ENCODE peak calls at places on chromosomes 13 and 19, in eight cellular contexts. S, B, K, X, N, Z, T and F are unnamed samples.

GRCh38 chr19:8352134-8352827 is 9.2 kb upstream of the KANK3 start:
- DNase-seq in S (no peak), B (no peak), K (no peak), X (no peak), N (no peak), Z (no peak), T (no peak), F (no peak)

GRCh38 chr19:39518975-39519374 is 4.0 kb downstream of the SELENOV start:
- DNase-seq in S (no peak), B (no peak), K (no peak), X (no peak), N (no peak), Z (no peak), T (no peak), F (no peak)

GRCh38 chr13:50529154-50529882 is 314.2 kb downstream of the DLEU7 start:
- DNase-seq in S (peak; percentile 15), B (peak; percentile 88), K (no peak), X (peak; percentile 71), N (no peak), Z (peak; percentile 72), T (peak; percentile 48), F (no peak)

GRCh38 chr19:32040246-32040645 is 305.2 kb upstream of the ZNF507 start:
- DNase-seq in S (no peak), B (no peak), K (no peak), X (no peak), N (no peak), Z (no peak), T (no peak), F (no peak)

GRCh38 chr13:27131202-27131623 is 40.4 kb downstream of the USP12 start:
- DNase-seq in S (peak; percentile 77), B (no peak), K (peak; percentile 47), X (peak; percentile 67), N (no peak), Z (no peak), T (no peak), F (no peak)

GRCh38 chr19:1861599-1862031 is 1.8 kb downstream of the KLF16 start:
- DNase-seq in S (no peak), B (no peak), K (no peak), X (no peak), N (no peak), Z (no peak), T (no peak), F (no peak)

GRCh38 chr13:99033814-99034213 is 56.0 kb upstream of the DOCK9 start:
- DNase-seq in S (no peak), B (no peak), K (no peak), X (peak; percentile 50), N (no peak), Z (no peak), T (no peak), F (peak; percentile 38)

GRCh38 chr19:662207-662961 is 630 bp downstream of the RNF126 start:
- DNase-seq in S (peak; percentile 78), B (no peak), K (peak; percentile 61), X (peak; percentile 34), N (peak; percentile 91), Z (no peak), T (no peak), F (no peak)

GRCh38 chr19:27777726-27778125 is 1435.2 kb downstream of the UQCRFS1 start:
- DNase-seq in S (no peak), B (no peak), K (no peak), X (no peak), N (no peak), Z (no peak), T (no peak), F (no peak)

GRCh38 chr19:38139122-38139521 is 84.9 kb downstream of the DPF1 start:
- DNase-seq in S (no peak), B (no peak), K (no peak), X (no peak), N (no peak), Z (no peak), T (no peak), F (no peak)

GRCh38 chr13:33316890-33317289 is 31.3 kb upstream of the STARD13 start:
- DNase-seq in S (no peak), B (no peak), K (no peak), X (no peak), N (no peak), Z (no peak), T (no peak), F (no peak)

GRCh38 chr13:98447881-98448641 is 128.8 kb downstream of the STK24 start:
- DNase-seq in S (no peak), B (no peak), K (no peak), X (no peak), N (no peak), Z (no peak), T (no peak), F (peak; percentile 50)

GRCh38 chr19:43768273-43769050 is 12.3 kb downstream of the KCNN4 start:
- DNase-seq in S (no peak), B (no peak), K (no peak), X (no peak), N (peak; percentile 22), Z (no peak), T (no peak), F (no peak)

GRCh38 chr19:28242317-28242927 is 970.5 kb downstream of the UQCRFS1 start:
- DNase-seq in S (no peak), B (no peak), K (no peak), X (peak; percentile 55), N (no peak), Z (no peak), T (peak; percentile 14), F (peak; percentile 16)

GRCh38 chr19:38781058-38781457 is 7.7 kb upstream of the LGALS7 start:
- DNase-seq in S (no peak), B (no peak), K (no peak), X (no peak), N (no peak), Z (no peak), T (no peak), F (no peak)

GRCh38 chr19:46714523-46715106 is 2.3 kb downstream of the PRKD2 start:
- DNase-seq in S (peak; percentile 71), B (peak; percentile 80), K (peak; percentile 50), X (no peak), N (peak; percentile 87), Z (no peak), T (no peak), F (no peak)

GRCh38 chr19:8512115-8512967 is 1.6 kb downstream of the ZNF414 start:
- DNase-seq in S (no peak), B (no peak), K (no peak), X (peak; percentile 32), N (no peak), Z (no peak), T (no peak), F (no peak)

GRCh38 chr13:50016421-50016820 is 1.2 kb downstream of the KCNRG start:
- DNase-seq in S (no peak), B (no peak), K (no peak), X (no peak), N (no peak), Z (no peak), T (no peak), F (no peak)